ENCODE peak calls at places on chromosomes 7 and 10, in six cellular contexts. One of them, this sample, is unnamed.

GRCh38 chr10:102408728-102409603 is 9.6 kb downstream of the PSD start:
- DNase-seq in RPMI8226: no peak
- DNase-seq in stimulated activated CD8-positive, alpha-beta memory T cell treated with anti-CD3 and anti-CD28 coated beads, Interleukin-4, amount 100 ng/mL, for 24 hours: peak; percentile 75
- DNase-seq in GM10248: peak; percentile 75
- DNase-seq in WTC11: peak; percentile 55
- DNase-seq in HFF-Myc: no peak
- DNase-seq in this sample: no peak

GRCh38 chr10:96509017-96509641 is 4.6 kb downstream of the TLL2 start:
- DNase-seq in HFF-Myc: no peak
- DNase-seq in RPMI8226: no peak
- DNase-seq in GM10248: no peak
- DNase-seq in stimulated activated CD8-positive, alpha-beta memory T cell treated with anti-CD3 and anti-CD28 coated beads, Interleukin-4, amount 100 ng/mL, for 24 hours: no peak
- DNase-seq in WTC11: no peak
- DNase-seq in this sample: no peak

GRCh38 chr10:47361293-47361692 is 13.1 kb downstream of the RBP3 start:
- DNase-seq in RPMI8226: peak; percentile 35
- DNase-seq in stimulated activated CD8-positive, alpha-beta memory T cell treated with anti-CD3 and anti-CD28 coated beads, Interleukin-4, amount 100 ng/mL, for 24 hours: no peak
- DNase-seq in GM10248: peak; percentile 63
- DNase-seq in HFF-Myc: no peak
- DNase-seq in WTC11: peak; percentile 89
- DNase-seq in this sample: no peak

GRCh38 chr10:101939273-101939635 is 95.7 kb upstream of the KCNIP2 start:
- DNase-seq in WTC11: no peak
- DNase-seq in HFF-Myc: peak; percentile 75
- DNase-seq in stimulated activated CD8-positive, alpha-beta memory T cell treated with anti-CD3 and anti-CD28 coated beads, Interleukin-4, amount 100 ng/mL, for 24 hours: no peak
- DNase-seq in GM10248: no peak
- DNase-seq in RPMI8226: no peak
- DNase-seq in this sample: no peak

GRCh38 chr7:100373261-100373831 is at the start of gene PILRA:
- DNase-seq in stimulated activated CD8-positive, alpha-beta memory T cell treated with anti-CD3 and anti-CD28 coated beads, Interleukin-4, amount 100 ng/mL, for 24 hours: no peak
- DNase-seq in HFF-Myc: no peak
- DNase-seq in GM10248: no peak
- DNase-seq in WTC11: no peak
- DNase-seq in RPMI8226: no peak
- DNase-seq in this sample: no peak

GRCh38 chr10:78263521-78263988 is 229.9 kb downstream of the RPS24 start:
- DNase-seq in stimulated activated CD8-positive, alpha-beta memory T cell treated with anti-CD3 and anti-CD28 coated beads, Interleukin-4, amount 100 ng/mL, for 24 hours: no peak
- DNase-seq in GM10248: no peak
- DNase-seq in HFF-Myc: no peak
- DNase-seq in WTC11: no peak
- DNase-seq in RPMI8226: no peak
- DNase-seq in this sample: no peak

GRCh38 chr7:116790025-116790424 is 72.4 kb upstream of the CAPZA2 start:
- DNase-seq in GM10248: no peak
- DNase-seq in WTC11: no peak
- DNase-seq in HFF-Myc: no peak
- DNase-seq in stimulated activated CD8-positive, alpha-beta memory T cell treated with anti-CD3 and anti-CD28 coated beads, Interleukin-4, amount 100 ng/mL, for 24 hours: no peak
- DNase-seq in RPMI8226: no peak
- DNase-seq in this sample: no peak

GRCh38 chr10:121511943-121512342 is 86.3 kb downstream of the FGFR2 start:
- DNase-seq in HFF-Myc: no peak
- DNase-seq in WTC11: no peak
- DNase-seq in RPMI8226: no peak
- DNase-seq in GM10248: no peak
- DNase-seq in stimulated activated CD8-positive, alpha-beta memory T cell treated with anti-CD3 and anti-CD28 coated beads, Interleukin-4, amount 100 ng/mL, for 24 hours: no peak
- DNase-seq in this sample: no peak

GRCh38 chr10:104735036-104735435 is 93.9 kb downstream of the SORCS3 start:
- DNase-seq in GM10248: no peak
- DNase-seq in stimulated activated CD8-positive, alpha-beta memory T cell treated with anti-CD3 and anti-CD28 coated beads, Interleukin-4, amount 100 ng/mL, for 24 hours: no peak
- DNase-seq in HFF-Myc: no peak
- DNase-seq in WTC11: peak; percentile 57
- DNase-seq in RPMI8226: no peak
- DNase-seq in this sample: no peak

GRCh38 chr10:101216207-101216607 is 13.1 kb downstream of the LBX1 start:
- DNase-seq in WTC11: no peak
- DNase-seq in RPMI8226: peak; percentile 22
- DNase-seq in stimulated activated CD8-positive, alpha-beta memory T cell treated with anti-CD3 and anti-CD28 coated beads, Interleukin-4, amount 100 ng/mL, for 24 hours: no peak
- DNase-seq in GM10248: no peak
- DNase-seq in HFF-Myc: no peak
- DNase-seq in this sample: no peak

GRCh38 chr7:156062286-156062685 is 250.0 kb upstream of the SHH start:
- DNase-seq in GM10248: no peak
- DNase-seq in HFF-Myc: no peak
- DNase-seq in RPMI8226: no peak
- DNase-seq in stimulated activated CD8-positive, alpha-beta memory T cell treated with anti-CD3 and anti-CD28 coated beads, Interleukin-4, amount 100 ng/mL, for 24 hours: no peak
- DNase-seq in WTC11: no peak
- DNase-seq in this sample: no peak

GRCh38 chr10:89129850-89130396 is 77.2 kb downstream of the CH25H start:
- DNase-seq in RPMI8226: no peak
- DNase-seq in WTC11: no peak
- DNase-seq in GM10248: no peak
- DNase-seq in stimulated activated CD8-positive, alpha-beta memory T cell treated with anti-CD3 and anti-CD28 coated beads, Interleukin-4, amount 100 ng/mL, for 24 hours: no peak
- DNase-seq in HFF-Myc: peak; percentile 67
- DNase-seq in this sample: no peak

GRCh38 chr10:110779489-110779888 is 92.2 kb upstream of the PDCD4 start:
- DNase-seq in WTC11: no peak
- DNase-seq in RPMI8226: peak; percentile 10
- DNase-seq in stimulated activated CD8-positive, alpha-beta memory T cell treated with anti-CD3 and anti-CD28 coated beads, Interleukin-4, amount 100 ng/mL, for 24 hours: no peak
- DNase-seq in GM10248: no peak
- DNase-seq in HFF-Myc: no peak
- DNase-seq in this sample: no peak

GRCh38 chr7:130909881-130910672 is 176.1 kb upstream of the KLF14 start:
- DNase-seq in RPMI8226: no peak
- DNase-seq in HFF-Myc: no peak
- DNase-seq in stimulated activated CD8-positive, alpha-beta memory T cell treated with anti-CD3 and anti-CD28 coated beads, Interleukin-4, amount 100 ng/mL, for 24 hours: no peak
- DNase-seq in WTC11: no peak
- DNase-seq in GM10248: no peak
- DNase-seq in this sample: no peak

GRCh38 chr10:75014516-75015230 is 96.8 kb upstream of the SAMD8 start:
- DNase-seq in WTC11: no peak
- DNase-seq in RPMI8226: no peak
- DNase-seq in GM10248: no peak
- DNase-seq in HFF-Myc: no peak
- DNase-seq in stimulated activated CD8-positive, alpha-beta memory T cell treated with anti-CD3 and anti-CD28 coated beads, Interleukin-4, amount 100 ng/mL, for 24 hours: no peak
- DNase-seq in this sample: no peak

GRCh38 chr10:47421057-47421952 is 37.2 kb upstream of the ZNF488 start:
- DNase-seq in RPMI8226: no peak
- DNase-seq in stimulated activated CD8-positive, alpha-beta memory T cell treated with anti-CD3 and anti-CD28 coated beads, Interleukin-4, amount 100 ng/mL, for 24 hours: no peak
- DNase-seq in WTC11: no peak
- DNase-seq in HFF-Myc: no peak
- DNase-seq in GM10248: no peak
- DNase-seq in this sample: no peak

GRCh38 chr7:77935652-77936348 is 137.2 kb downstream of the PHTF2 start:
- DNase-seq in stimulated activated CD8-positive, alpha-beta memory T cell treated with anti-CD3 and anti-CD28 coated beads, Interleukin-4, amount 100 ng/mL, for 24 hours: no peak
- DNase-seq in RPMI8226: no peak
- DNase-seq in GM10248: no peak
- DNase-seq in WTC11: no peak
- DNase-seq in HFF-Myc: no peak
- DNase-seq in this sample: no peak

GRCh38 chr10:107616463-107617131 is 452.1 kb upstream of the SORCS1 start:
- DNase-seq in GM10248: no peak
- DNase-seq in stimulated activated CD8-positive, alpha-beta memory T cell treated with anti-CD3 and anti-CD28 coated beads, Interleukin-4, amount 100 ng/mL, for 24 hours: no peak
- DNase-seq in HFF-Myc: no peak
- DNase-seq in WTC11: no peak
- DNase-seq in RPMI8226: no peak
- DNase-seq in this sample: no peak

GRCh38 chr7:47540387-47541093 is 41.4 kb downstream of the TNS3 start:
- DNase-seq in stimulated activated CD8-positive, alpha-beta memory T cell treated with anti-CD3 and anti-CD28 coated beads, Interleukin-4, amount 100 ng/mL, for 24 hours: no peak
- DNase-seq in HFF-Myc: no peak
- DNase-seq in WTC11: no peak
- DNase-seq in RPMI8226: no peak
- DNase-seq in GM10248: no peak
- DNase-seq in this sample: no peak

GRCh38 chr7:140876519-140877248 is 48.0 kb downstream of the BRAF start:
- DNase-seq in WTC11: no peak
- DNase-seq in stimulated activated CD8-positive, alpha-beta memory T cell treated with anti-CD3 and anti-CD28 coated beads, Interleukin-4, amount 100 ng/mL, for 24 hours: no peak
- DNase-seq in RPMI8226: peak; percentile 25
- DNase-seq in HFF-Myc: peak; percentile 29
- DNase-seq in GM10248: peak; percentile 28
- DNase-seq in this sample: peak; percentile 22

GRCh38 chr7:82506702-82507101 is 63.1 kb upstream of the CACNA2D1 start:
- DNase-seq in GM10248: no peak
- DNase-seq in HFF-Myc: no peak
- DNase-seq in stimulated activated CD8-positive, alpha-beta memory T cell treated with anti-CD3 and anti-CD28 coated beads, Interleukin-4, amount 100 ng/mL, for 24 hours: no peak
- DNase-seq in RPMI8226: no peak
- DNase-seq in WTC11: no peak
- DNase-seq in this sample: no peak

GRCh38 chr7:82760831-82761230 is 317.3 kb upstream of the CACNA2D1 start:
- DNase-seq in stimulated activated CD8-positive, alpha-beta memory T cell treated with anti-CD3 and anti-CD28 coated beads, Interleukin-4, amount 100 ng/mL, for 24 hours: no peak
- DNase-seq in WTC11: no peak
- DNase-seq in RPMI8226: no peak
- DNase-seq in GM10248: no peak
- DNase-seq in HFF-Myc: no peak
- DNase-seq in this sample: no peak

GRCh38 chr10:28564905-28565304 is 32.0 kb downstream of the WAC start:
- DNase-seq in HFF-Myc: no peak
- DNase-seq in GM10248: no peak
- DNase-seq in stimulated activated CD8-positive, alpha-beta memory T cell treated with anti-CD3 and anti-CD28 coated beads, Interleukin-4, amount 100 ng/mL, for 24 hours: no peak
- DNase-seq in WTC11: no peak
- DNase-seq in RPMI8226: no peak
- DNase-seq in this sample: no peak

GRCh38 chr7:45186261-45186813 is 28.7 kb downstream of the RAMP3 start:
- DNase-seq in HFF-Myc: no peak
- DNase-seq in GM10248: no peak
- DNase-seq in WTC11: no peak
- DNase-seq in RPMI8226: no peak
- DNase-seq in stimulated activated CD8-positive, alpha-beta memory T cell treated with anti-CD3 and anti-CD28 coated beads, Interleukin-4, amount 100 ng/mL, for 24 hours: no peak
- DNase-seq in this sample: no peak

GRCh38 chr10:122557516-122557915 is 3.0 kb upstream of the DMBT1 start:
- DNase-seq in GM10248: no peak
- DNase-seq in HFF-Myc: no peak
- DNase-seq in RPMI8226: no peak
- DNase-seq in stimulated activated CD8-positive, alpha-beta memory T cell treated with anti-CD3 and anti-CD28 coated beads, Interleukin-4, amount 100 ng/mL, for 24 hours: no peak
- DNase-seq in WTC11: peak; percentile 30
- DNase-seq in this sample: no peak

GRCh38 chr10:50653142-50653541 is 29.4 kb upstream of the SGMS1 start:
- DNase-seq in WTC11: no peak
- DNase-seq in stimulated activated CD8-positive, alpha-beta memory T cell treated with anti-CD3 and anti-CD28 coated beads, Interleukin-4, amount 100 ng/mL, for 24 hours: no peak
- DNase-seq in RPMI8226: peak; percentile 13
- DNase-seq in HFF-Myc: no peak
- DNase-seq in GM10248: no peak
- DNase-seq in this sample: no peak

GRCh38 chr7:152733286-152733934 is 26.1 kb upstream of the ACTR3B start:
- DNase-seq in HFF-Myc: no peak
- DNase-seq in WTC11: no peak
- DNase-seq in stimulated activated CD8-positive, alpha-beta memory T cell treated with anti-CD3 and anti-CD28 coated beads, Interleukin-4, amount 100 ng/mL, for 24 hours: no peak
- DNase-seq in GM10248: no peak
- DNase-seq in RPMI8226: no peak
- DNase-seq in this sample: no peak

GRCh38 chr7:19161671-19162070 is 16.4 kb upstream of the FERD3L start:
- DNase-seq in WTC11: no peak
- DNase-seq in GM10248: no peak
- DNase-seq in HFF-Myc: no peak
- DNase-seq in stimulated activated CD8-positive, alpha-beta memory T cell treated with anti-CD3 and anti-CD28 coated beads, Interleukin-4, amount 100 ng/mL, for 24 hours: no peak
- DNase-seq in RPMI8226: no peak
- DNase-seq in this sample: no peak

GRCh38 chr7:110766874-110767273 is 324.1 kb upstream of the LRRN3 start:
- DNase-seq in HFF-Myc: no peak
- DNase-seq in GM10248: no peak
- DNase-seq in RPMI8226: no peak
- DNase-seq in WTC11: no peak
- DNase-seq in stimulated activated CD8-positive, alpha-beta memory T cell treated with anti-CD3 and anti-CD28 coated beads, Interleukin-4, amount 100 ng/mL, for 24 hours: no peak
- DNase-seq in this sample: no peak

GRCh38 chr10:119265691-119266090 is 58.3 kb downstream of the GRK5 start:
- DNase-seq in GM10248: no peak
- DNase-seq in RPMI8226: no peak
- DNase-seq in HFF-Myc: no peak
- DNase-seq in stimulated activated CD8-positive, alpha-beta memory T cell treated with anti-CD3 and anti-CD28 coated beads, Interleukin-4, amount 100 ng/mL, for 24 hours: no peak
- DNase-seq in WTC11: no peak
- DNase-seq in this sample: no peak

GRCh38 chr10:16964571-16965241 is 147.5 kb upstream of the RSU1 start:
- DNase-seq in RPMI8226: no peak
- DNase-seq in HFF-Myc: no peak
- DNase-seq in GM10248: no peak
- DNase-seq in WTC11: no peak
- DNase-seq in stimulated activated CD8-positive, alpha-beta memory T cell treated with anti-CD3 and anti-CD28 coated beads, Interleukin-4, amount 100 ng/mL, for 24 hours: no peak
- DNase-seq in this sample: no peak

GRCh38 chr7:96116173-96116572 is 205.7 kb downstream of the SLC25A13 start:
- DNase-seq in stimulated activated CD8-positive, alpha-beta memory T cell treated with anti-CD3 and anti-CD28 coated beads, Interleukin-4, amount 100 ng/mL, for 24 hours: no peak
- DNase-seq in WTC11: no peak
- DNase-seq in RPMI8226: no peak
- DNase-seq in HFF-Myc: no peak
- DNase-seq in GM10248: no peak
- DNase-seq in this sample: no peak

GRCh38 chr10:8221481-8221880 is 167.0 kb downstream of the GATA3 start:
- DNase-seq in WTC11: no peak
- DNase-seq in GM10248: no peak
- DNase-seq in RPMI8226: no peak
- DNase-seq in stimulated activated CD8-positive, alpha-beta memory T cell treated with anti-CD3 and anti-CD28 coated beads, Interleukin-4, amount 100 ng/mL, for 24 hours: no peak
- DNase-seq in HFF-Myc: no peak
- DNase-seq in this sample: no peak

GRCh38 chr7:64628192-64628591 is 37.7 kb upstream of the ZNF107 start:
- DNase-seq in WTC11: no peak
- DNase-seq in HFF-Myc: no peak
- DNase-seq in GM10248: no peak
- DNase-seq in stimulated activated CD8-positive, alpha-beta memory T cell treated with anti-CD3 and anti-CD28 coated beads, Interleukin-4, amount 100 ng/mL, for 24 hours: no peak
- DNase-seq in RPMI8226: no peak
- DNase-seq in this sample: no peak

GRCh38 chr7:111029141-111029572 is 61.8 kb upstream of the LRRN3 start:
- DNase-seq in HFF-Myc: no peak
- DNase-seq in WTC11: no peak
- DNase-seq in stimulated activated CD8-positive, alpha-beta memory T cell treated with anti-CD3 and anti-CD28 coated beads, Interleukin-4, amount 100 ng/mL, for 24 hours: no peak
- DNase-seq in RPMI8226: no peak
- DNase-seq in GM10248: no peak
- DNase-seq in this sample: no peak

GRCh38 chr10:6787684-6788083 is 207.6 kb upstream of the PRKCQ start:
- DNase-seq in RPMI8226: no peak
- DNase-seq in stimulated activated CD8-positive, alpha-beta memory T cell treated with anti-CD3 and anti-CD28 coated beads, Interleukin-4, amount 100 ng/mL, for 24 hours: no peak
- DNase-seq in HFF-Myc: no peak
- DNase-seq in WTC11: no peak
- DNase-seq in GM10248: no peak
- DNase-seq in this sample: no peak

GRCh38 chr10:5818894-5819293 is 5.7 kb upstream of the GDI2 start:
- DNase-seq in RPMI8226: no peak
- DNase-seq in GM10248: peak; percentile 44
- DNase-seq in HFF-Myc: no peak
- DNase-seq in stimulated activated CD8-positive, alpha-beta memory T cell treated with anti-CD3 and anti-CD28 coated beads, Interleukin-4, amount 100 ng/mL, for 24 hours: no peak
- DNase-seq in WTC11: no peak
- DNase-seq in this sample: peak; percentile 67

GRCh38 chr7:48481235-48481634 is 310.0 kb downstream of the ABCA13 start:
- DNase-seq in HFF-Myc: no peak
- DNase-seq in stimulated activated CD8-positive, alpha-beta memory T cell treated with anti-CD3 and anti-CD28 coated beads, Interleukin-4, amount 100 ng/mL, for 24 hours: no peak
- DNase-seq in GM10248: no peak
- DNase-seq in RPMI8226: no peak
- DNase-seq in WTC11: no peak
- DNase-seq in this sample: no peak

This sample was measured in GM06990.